ENCODE peak calls at places on chromosomes 4 and X, in seven cellular contexts. Y is NCI-H748 treated with DMSO at 0.1 percent for 48 hours, X is cardiac fibroblast, V is GM23248, C is lower lobe of right lung, W is H7, D is coronary artery. Z is an unnamed sample.

GRCh38 chr4:128844931-128845330 is 35.4 kb downstream of the JADE1 start:
- DNase-seq in Y (no peak), X (peak), V (no peak), C (no peak), W (no peak), D (no peak), Z (no peak)

GRCh38 chr4:138186264-138186663 is 55.9 kb downstream of the SLC7A11 start:
- DNase-seq in Y (no peak), X (no peak), V (no peak), C (no peak), W (no peak), D (no peak), Z (no peak)

GRCh38 chr4:164009435-164009834 is 514.9 kb downstream of the TMA16 start:
- DNase-seq in Y (no peak), X (no peak), V (no peak), C (no peak), W (no peak), D (no peak), Z (no peak)

GRCh38 chr4:113433116-113433515 is 328.4 kb downstream of the CAMK2D start:
- DNase-seq in Y (no peak), X (peak), V (peak), C (no peak), W (no peak), D (no peak), Z (no peak)

GRCh38 chrX:70255452-70255851 is 4.6 kb downstream of the P2RY4 start:
- DNase-seq in Y (no peak), X (peak), V (no peak), C (no peak), W (no peak), D (no peak), Z (no peak)

GRCh38 chrX:110402091-110402854 is 43.6 kb downstream of the RTL9 start:
- DNase-seq in Y (no peak), X (peak), V (peak), C (no peak), W (no peak), D (no peak), Z (no peak)

GRCh38 chrX:31658360-31658759 is 586.5 kb upstream of the FTHL17 start:
- DNase-seq in Y (peak), X (peak), V (peak), C (no peak), W (no peak), D (no peak), Z (no peak)

GRCh38 chrX:16155586-16155985 is 11.7 kb upstream of the MAGEB17 start:
- DNase-seq in Y (no peak), X (no peak), V (no peak), C (no peak), W (no peak), D (no peak), Z (no peak)

GRCh38 chrX:118627084-118627758 is 100.2 kb upstream of the IL13RA1 start:
- DNase-seq in Y (peak), X (peak), V (peak), C (no peak), W (peak), D (no peak), Z (no peak)

GRCh38 chr4:81747242-81747930 is 275.7 kb upstream of the RASGEF1B start:
- DNase-seq in Y (no peak), X (no peak), V (no peak), C (no peak), W (no peak), D (no peak), Z (no peak)

GRCh38 chrX:1281511-1281910 is 12.9 kb downstream of the CSF2RA start:
- DNase-seq in Y (no peak), X (peak), V (peak), C (no peak), W (no peak), D (no peak), Z (no peak)

GRCh38 chrX:64395568-64395929 is 297 bp upstream of the MTMR8 start:
- DNase-seq in Y (no peak), X (no peak), V (no peak), C (no peak), W (no peak), D (no peak), Z (no peak)

Z was measured in cardiac septum.